ENCODE peak calls at places on chromosomes 3 and 15, in ten cellular contexts. Y is H7, H is stomach, M is spleen, J is cardiac muscle cell, F is AG04450, P is heart left ventricle, E is dorsolateral prefrontal cortex, C is ovary, R is A549. K is an unnamed sample.

GRCh38 chr15:65833501-65834220 is 35.6 kb upstream of the RAB11A start:
- DNase-seq in F (no peak), C (no peak), Y (no peak), P (peak), M (no peak), H (peak), J (no peak), E (no peak), R (no peak), K (peak)

GRCh38 chr15:83998486-83998885 is 237.1 kb upstream of the GOLGA6L4 start:
- DNase-seq in E (no peak), M (no peak), F (no peak), R (no peak), J (no peak), P (no peak), Y (no peak), C (no peak), H (no peak), K (no peak)

GRCh38 chr15:69540622-69541021 is 88.0 kb downstream of the RPLP1 start:
- DNase-seq in M (no peak), H (no peak), J (no peak), R (no peak), E (peak), C (no peak), P (no peak), Y (no peak), F (no peak), K (no peak)

GRCh38 chr3:195186041-195186709 is 84.8 kb downstream of the XXYLT1 start:
- DNase-seq in H (no peak), E (no peak), P (no peak), Y (no peak), M (no peak), J (no peak), R (no peak), F (no peak), C (no peak), K (no peak)

GRCh38 chr15:33243869-33244268 is 49.4 kb upstream of the FMN1 start:
- DNase-seq in R (peak), M (no peak), E (no peak), H (no peak), F (no peak), Y (no peak), C (no peak), J (peak), P (no peak), K (no peak)

GRCh38 chr15:77083381-77084160 is 12.7 kb upstream of the TSPAN3 start:
- DNase-seq in F (no peak), H (peak), R (peak), M (peak), J (peak), P (peak), E (peak), C (peak), Y (peak), K (peak)

GRCh38 chr3:54951405-54951804 is 23.5 kb upstream of the LRTM1 start:
- DNase-seq in E (peak), F (peak), H (peak), M (no peak), Y (peak), C (peak), P (peak), R (peak), J (peak), K (peak)

GRCh38 chr15:101539492-101539891 is 50.0 kb upstream of the PCSK6 start:
- DNase-seq in Y (peak), R (no peak), P (no peak), M (peak), J (no peak), F (no peak), H (no peak), E (no peak), C (no peak), K (no peak)

GRCh38 chr3:41681479-41681878 is 280.4 kb downstream of the ULK4 start:
- DNase-seq in J (peak), M (no peak), P (no peak), H (no peak), C (no peak), R (peak), E (no peak), Y (no peak), F (peak), K (no peak)

GRCh38 chr3:107523361-107524213 is 825 bp downstream of the BBX start:
- DNase-seq in H (peak), R (peak), F (no peak), P (peak), M (peak), Y (peak), C (peak), J (peak), E (no peak), K (no peak)

GRCh38 chr3:24123596-24123995 is 178.5 kb downstream of the NR1D2 start:
- DNase-seq in J (peak), E (no peak), M (no peak), Y (no peak), H (no peak), R (no peak), C (no peak), F (no peak), P (no peak), K (no peak)

GRCh38 chr3:50222169-50222528 is 13.9 kb upstream of the GNAI2 start:
- DNase-seq in P (no peak), C (no peak), Y (no peak), H (no peak), J (no peak), E (no peak), F (no peak), R (no peak), M (no peak), K (no peak)

GRCh38 chr3:1666865-1667264 is 431.8 kb upstream of the CNTN4 start:
- DNase-seq in M (no peak), R (no peak), P (no peak), H (no peak), C (no peak), J (no peak), F (no peak), E (no peak), Y (no peak), K (no peak)

GRCh38 chr3:16884084-16884747 is 539 bp upstream of the PLCL2 start:
- DNase-seq in H (peak), J (peak), F (no peak), C (peak), Y (peak), P (peak), R (peak), M (peak), E (no peak), K (peak)

GRCh38 chr15:74552761-74553441 is 11.9 kb downstream of the ARID3B start:
- DNase-seq in C (no peak), R (no peak), F (no peak), P (no peak), J (no peak), E (no peak), M (no peak), Y (no peak), H (no peak), K (no peak)

GRCh38 chr3:95356764-95357501 is 1294.1 kb downstream of the NSUN3 start:
- DNase-seq in E (no peak), Y (no peak), R (no peak), F (no peak), C (no peak), H (no peak), P (no peak), M (no peak), J (no peak), K (no peak)

GRCh38 chr3:12793701-12794100 is 2.8 kb upstream of the CAND2 start:
- DNase-seq in F (no peak), P (no peak), J (peak), C (no peak), E (no peak), M (peak), Y (no peak), R (no peak), H (no peak), K (no peak)

GRCh38 chr3:176293277-176293676 is 904.0 kb downstream of the TBL1XR1 start:
- DNase-seq in J (no peak), C (no peak), M (no peak), H (no peak), E (no peak), R (no peak), F (no peak), Y (no peak), P (no peak), K (no peak)

GRCh38 chr3:18370672-18371071 is 54.5 kb downstream of the SATB1 start:
- DNase-seq in R (no peak), P (no peak), E (no peak), M (no peak), Y (no peak), H (no peak), J (no peak), C (no peak), F (no peak), K (no peak)

GRCh38 chr3:133610031-133610430 is 36.5 kb downstream of the CDV3 start:
- DNase-seq in P (no peak), C (no peak), J (peak), Y (no peak), H (no peak), F (no peak), R (no peak), E (no peak), M (no peak), K (no peak)

GRCh38 chr3:73546961-73547360 is 77.8 kb downstream of the PDZRN3 start:
- DNase-seq in F (peak), H (no peak), M (no peak), P (no peak), Y (no peak), J (peak), C (no peak), R (no peak), E (no peak), K (no peak)

GRCh38 chr3:59873576-59874230 is 823.9 kb upstream of the CFAP20DC start:
- DNase-seq in P (no peak), M (no peak), J (no peak), F (no peak), H (no peak), R (no peak), C (no peak), E (no peak), Y (no peak), K (no peak)

GRCh38 chr15:60563066-60563465 is 84.1 kb upstream of the ICE2 start:
- DNase-seq in H (no peak), R (no peak), C (no peak), P (no peak), M (no peak), J (no peak), E (no peak), F (no peak), Y (no peak), K (no peak)

GRCh38 chr15:90930861-90931629 is 1.3 kb downstream of the HDDC3 start:
- DNase-seq in J (no peak), H (no peak), C (peak), F (no peak), M (no peak), R (no peak), E (no peak), P (no peak), Y (no peak), K (no peak)

GRCh38 chr15:82944840-82945239 is 7.7 kb downstream of the HOMER2 start:
- DNase-seq in P (no peak), R (no peak), M (no peak), C (no peak), E (no peak), F (no peak), J (no peak), H (no peak), Y (no peak), K (no peak)

GRCh38 chr15:98746375-98746679 is 98.0 kb downstream of the IGF1R start:
- DNase-seq in P (no peak), E (no peak), J (no peak), M (no peak), C (no peak), H (no peak), F (no peak), R (no peak), Y (no peak), K (no peak)

GRCh38 chr15:33551860-33552259 is 241.1 kb downstream of the RYR3 start:
- DNase-seq in M (no peak), C (no peak), R (no peak), P (no peak), F (no peak), E (no peak), J (no peak), Y (no peak), H (no peak), K (no peak)

GRCh38 chr15:95170587-95171380 is 939.4 kb downstream of the MCTP2 start:
- DNase-seq in R (no peak), E (no peak), P (no peak), H (no peak), M (no peak), F (no peak), Y (no peak), C (no peak), J (peak), K (no peak)

GRCh38 chr3:123092243-123092642 is 25.4 kb downstream of the PDIA5 start:
- DNase-seq in C (no peak), P (no peak), M (peak), Y (no peak), H (no peak), E (no peak), R (no peak), J (no peak), F (no peak), K (no peak)

GRCh38 chr15:70217246-70218160 is 119.8 kb upstream of the TLE3 start:
- DNase-seq in J (no peak), H (no peak), Y (peak), F (no peak), R (no peak), C (no peak), P (no peak), E (no peak), M (no peak), K (no peak)

GRCh38 chr15:48062476-48062875 is 58.3 kb upstream of the SLC24A5 start:
- DNase-seq in F (no peak), P (no peak), H (no peak), M (no peak), C (no peak), E (no peak), R (no peak), Y (no peak), J (peak), K (no peak)

GRCh38 chr3:170469151-170470062 is 50.7 kb downstream of the CLDN11 start:
- DNase-seq in Y (no peak), C (no peak), H (no peak), F (peak), P (no peak), R (peak), E (no peak), M (no peak), J (no peak), K (no peak)

GRCh38 chr3:56468184-56469106 is at the start of gene ERC2:
- DNase-seq in P (peak), E (no peak), R (peak), C (peak), F (no peak), J (peak), Y (peak), H (peak), M (no peak), K (peak)

GRCh38 chr3:134937256-134938023 is 142.4 kb downstream of the EPHB1 start:
- DNase-seq in C (no peak), R (no peak), Y (no peak), H (no peak), F (no peak), M (no peak), J (peak), P (no peak), E (peak), K (peak)

GRCh38 chr3:59313365-59313764 is 263.5 kb upstream of the CFAP20DC start:
- DNase-seq in H (peak), Y (peak), J (peak), F (no peak), R (peak), E (peak), C (peak), P (peak), M (no peak), K (peak)

GRCh38 chr3:143849854-143850549 is 1.7 kb upstream of the SLC9A9 start:
- DNase-seq in Y (no peak), E (no peak), H (no peak), J (peak), M (no peak), P (no peak), R (no peak), C (no peak), F (peak), K (no peak)

GRCh38 chr3:19954676-19955075 is 7.8 kb downstream of the RAB5A start:
- DNase-seq in M (no peak), R (no peak), E (no peak), P (no peak), J (no peak), F (no peak), C (no peak), H (no peak), Y (no peak), K (no peak)

GRCh38 chr3:20849975-20850374 is 664.0 kb upstream of the SGO1 start:
- DNase-seq in Y (no peak), J (no peak), M (no peak), H (no peak), F (no peak), P (no peak), C (no peak), R (no peak), E (no peak), K (no peak)

GRCh38 chr3:159839561-159840379 is 148.9 kb upstream of the IL12A start:
- DNase-seq in C (no peak), P (peak), R (no peak), H (no peak), F (no peak), Y (peak), J (no peak), E (peak), M (no peak), K (no peak)

GRCh38 chr15:38672814-38673292 is 108.2 kb upstream of the RASGRP1 start:
- DNase-seq in Y (no peak), P (no peak), M (peak), C (no peak), E (no peak), H (no peak), J (no peak), F (no peak), R (peak), K (no peak)

GRCh38 chr15:38669160-38669505 is 104.5 kb upstream of the RASGRP1 start:
- DNase-seq in P (no peak), F (no peak), J (no peak), H (no peak), C (no peak), R (no peak), E (no peak), M (no peak), Y (no peak), K (no peak)

GRCh38 chr15:38670142-38671002 is 105.8 kb upstream of the RASGRP1 start:
- DNase-seq in R (no peak), J (no peak), M (no peak), P (no peak), H (no peak), C (no peak), Y (no peak), F (no peak), E (no peak), K (no peak)

GRCh38 chr15:38671003-38671382 is 106.4 kb upstream of the RASGRP1 start:
- DNase-seq in Y (no peak), P (no peak), E (no peak), J (no peak), C (no peak), H (no peak), F (no peak), R (no peak), M (no peak), K (no peak)

GRCh38 chr15:38671675-38672141 is 107.1 kb upstream of the RASGRP1 start:
- DNase-seq in R (no peak), P (no peak), Y (no peak), F (no peak), M (no peak), H (no peak), J (no peak), C (no peak), E (no peak), K (no peak)
- H3K4me3 ChIP-seq in R (no peak), P (no peak), Y (no peak), F (no peak), M (no peak), H (no peak), J (no peak), C (no peak), E (no peak), K (no peak)

DNA sequence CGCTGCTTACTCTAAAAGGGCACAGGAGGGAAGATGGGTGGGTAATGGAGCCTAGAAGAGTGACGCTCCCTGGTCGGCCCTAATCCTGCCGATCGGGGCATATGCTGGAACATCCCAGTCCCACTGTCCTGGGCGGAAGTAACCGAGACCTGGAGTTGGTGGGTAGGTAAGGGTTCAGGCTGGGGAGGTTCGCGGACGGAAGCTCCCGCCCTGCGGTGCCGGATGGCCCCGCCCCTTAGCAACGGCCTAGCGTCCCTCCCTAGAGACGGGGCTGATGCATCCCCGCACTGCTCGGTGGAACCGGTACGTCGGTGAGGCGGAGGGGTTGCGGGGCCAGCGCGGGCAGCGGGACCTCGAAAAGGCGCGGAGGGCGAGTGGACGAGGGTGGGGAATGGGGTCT is 1.5 kb downstream of the DNAH1 start:
- DNase-seq in M (peak), Y (peak), J (peak), P (peak), C (peak), R (no peak), H (peak), E (no peak), F (no peak), K (peak)
- H3K4me3 ChIP-seq in M (no peak), Y (peak), J (peak), P (peak), C (peak), R (no peak), H (peak), E (peak), F (peak), K (peak)

DNA sequence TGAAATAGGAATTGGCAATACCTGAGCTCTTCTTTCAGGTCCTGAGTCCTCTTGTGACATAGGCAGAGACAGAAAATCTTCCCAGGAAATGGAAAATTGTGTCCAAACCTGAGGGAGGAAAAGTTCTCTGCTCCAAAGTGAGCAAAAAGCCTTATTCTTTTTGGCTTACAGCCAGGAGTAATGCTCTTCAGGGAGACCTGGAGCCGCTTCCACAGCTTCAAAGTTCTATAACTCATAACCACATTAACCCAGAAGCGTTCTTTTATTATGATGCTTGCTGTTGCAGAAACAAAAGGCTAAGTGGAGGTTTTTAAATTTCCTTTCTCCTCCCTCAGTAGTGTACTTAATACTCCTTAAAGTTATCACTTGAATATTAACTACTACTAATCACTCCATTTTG is 621 bp downstream of the IGSF10 start:
- DNase-seq in Y (peak), J (peak), E (no peak), C (no peak), R (no peak), H (no peak), F (no peak), M (no peak), P (no peak), K (no peak)
- H3K4me3 ChIP-seq in Y (peak), J (peak), E (peak), C (peak), R (peak), H (peak), F (no peak), M (no peak), P (no peak), K (peak)

DNA sequence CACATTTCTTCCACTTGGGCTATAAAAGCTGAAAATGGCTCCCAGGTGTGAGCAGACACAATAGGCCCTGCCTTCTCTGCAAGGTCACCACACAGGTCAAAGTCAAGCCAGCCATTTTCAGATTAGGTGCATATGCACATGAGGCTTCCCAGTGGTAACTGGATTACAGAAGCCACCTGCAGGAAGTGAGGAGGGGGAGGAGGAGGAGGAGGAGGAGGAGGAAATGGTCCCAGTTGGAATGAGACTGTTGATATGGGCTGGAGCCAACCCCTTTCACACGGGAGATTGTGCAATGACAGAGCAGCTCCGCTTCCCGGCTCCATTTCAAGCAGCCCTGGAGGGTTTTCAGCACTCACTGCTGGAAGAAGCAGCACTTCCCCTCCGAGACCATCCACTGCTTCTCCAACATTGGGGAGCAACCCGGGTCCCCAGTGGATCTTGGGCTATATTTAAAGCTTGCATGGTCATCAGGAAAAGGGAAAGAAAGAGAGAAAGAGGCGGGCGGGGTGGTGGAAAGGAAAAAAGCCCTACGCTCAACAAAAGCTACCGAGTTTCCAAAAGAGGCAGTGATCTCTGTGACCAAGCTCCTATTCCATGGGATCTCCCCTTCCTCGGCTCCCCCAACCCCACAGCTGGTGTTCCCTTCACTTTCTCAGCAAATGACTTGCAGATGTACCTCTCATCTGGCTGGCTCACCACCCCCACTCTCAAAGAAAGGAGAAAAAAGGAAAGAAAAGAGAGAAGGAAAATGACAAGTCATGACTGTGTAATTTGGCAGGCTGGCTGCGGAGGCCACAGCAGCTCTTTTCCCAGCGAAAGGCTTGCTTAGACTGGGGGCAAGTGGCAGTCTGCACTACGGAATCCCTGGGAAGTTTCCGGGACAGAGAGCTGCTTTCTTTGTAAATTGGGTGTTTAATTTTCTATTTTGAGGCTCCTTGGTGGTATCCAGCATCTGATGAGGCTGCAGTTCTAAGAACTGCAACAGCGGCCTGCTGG is 58.3 kb downstream of the LRIG1 start:
- DNase-seq in P (peak), R (no peak), E (no peak), Y (peak), H (peak), C (peak), M (no peak), F (peak), J (peak), K (peak)
- H3K4me3 ChIP-seq in P (no peak), R (no peak), E (no peak), Y (peak), H (peak), C (no peak), M (no peak), F (peak), J (no peak), K (peak)

K was measured in heart right ventricle.